ENCODE peak calls at places on chromosome 5, in four cellular contexts. X is neural progenitor cell; N is CD8-positive, alpha-beta T cell; F is aorta. O is an unnamed sample.

GRCh38 chr5:35198096-35198495 is 32.2 kb downstream of the PRLR start:
- DNase-seq in X (no peak), N (no peak), F (peak; percentile 75), O (no peak)

GRCh38 chr5:79847561-79847960 is 143.5 kb downstream of the MTX3 start:
- DNase-seq in X (no peak), N (no peak), F (no peak), O (no peak)

GRCh38 chr5:143054480-143054941 is 284.3 kb downstream of the ARHGAP26 start:
- DNase-seq in X (no peak), N (no peak), F (no peak), O (no peak)

GRCh38 chr5:16877267-16877935 is 58.7 kb downstream of the MYO10 start:
- DNase-seq in X (no peak), N (no peak), F (no peak), O (no peak)

GRCh38 chr5:154077692-154078091 is 38.9 kb downstream of the MFAP3 start:
- DNase-seq in X (no peak), N (no peak), F (no peak), O (no peak)

GRCh38 chr5:98458726-98459125 is 314.7 kb upstream of the RGMB start:
- DNase-seq in X (no peak), N (no peak), F (no peak), O (no peak)

GRCh38 chr5:177479774-177480173 is 6.3 kb upstream of the DBN1 start:
- DNase-seq in X (no peak), N (no peak), F (no peak), O (no peak)

GRCh38 chr5:14407746-14408175 is 173.8 kb upstream of the OTULINL start:
- DNase-seq in X (no peak), N (no peak), F (no peak), O (no peak)

GRCh38 chr5:56585973-56586740 is 229.2 kb upstream of the MAP3K1 start:
- DNase-seq in X (peak; percentile 74), N (no peak), F (peak; percentile 54), O (peak; percentile 65)

GRCh38 chr5:32612134-32612888 is 27.0 kb downstream of the SUB1 start:
- DNase-seq in X (no peak), N (no peak), F (no peak), O (no peak)

GRCh38 chr5:133565993-133566392 is 46.3 kb downstream of the FSTL4 start:
- DNase-seq in X (peak; percentile 76), N (no peak), F (peak; percentile 34), O (peak; percentile 24)

GRCh38 chr5:141430332-141431113 is at the start of gene PCDHGA12:
- DNase-seq in X (no peak), N (no peak), F (peak; percentile 77), O (no peak)

GRCh38 chr5:171867786-171868185 is 82.2 kb downstream of the SMIM23 start:
- DNase-seq in X (no peak), N (no peak), F (no peak), O (no peak)

GRCh38 chr5:74555991-74556390 is 84.5 kb downstream of the ENC1 start:
- DNase-seq in X (peak; percentile 33), N (no peak), F (no peak), O (no peak)

GRCh38 chr5:82421119-82421518 is 143.0 kb upstream of the RPS23 start:
- DNase-seq in X (no peak), N (no peak), F (no peak), O (no peak)

GRCh38 chr5:152838241-152838786 is 433.2 kb upstream of the NMUR2 start:
- DNase-seq in X (no peak), N (no peak), F (no peak), O (no peak)

GRCh38 chr5:82107277-82107676 is 135.5 kb downstream of the ATG10 start:
- DNase-seq in X (peak; percentile 59), N (no peak), F (no peak), O (no peak)

GRCh38 chr5:142433526-142434321 is 108.9 kb upstream of the SPRY4 start:
- DNase-seq in X (no peak), N (no peak), F (no peak), O (no peak)

GRCh38 chr5:126414874-126415502 is 8.2 kb upstream of the GRAMD2B start:
- DNase-seq in X (no peak), N (no peak), F (no peak), O (no peak)

GRCh38 chr5:93924628-93925027 is 183.2 kb upstream of the POU5F2 start:
- DNase-seq in X (no peak), N (no peak), F (no peak), O (no peak)

GRCh38 chr5:174735498-174736350 is 11.3 kb downstream of the MSX2 start:
- DNase-seq in X (peak; percentile 88), N (no peak), F (no peak), O (no peak)
- H3K4me3 ChIP-seq in X (peak overlapping the region; percentile 48), N (no peak overlapping the region), F (no peak overlapping the region), O (no peak overlapping the region)

GRCh38 chr5:168886153-168886552 is 307.0 kb upstream of the PANK3 start:
- DNase-seq in X (no peak), N (no peak), F (no peak), O (no peak)
- H3K4me3 ChIP-seq in X (no peak overlapping the region), N (no peak overlapping the region), F (no peak overlapping the region), O (no peak overlapping the region)

DNA sequence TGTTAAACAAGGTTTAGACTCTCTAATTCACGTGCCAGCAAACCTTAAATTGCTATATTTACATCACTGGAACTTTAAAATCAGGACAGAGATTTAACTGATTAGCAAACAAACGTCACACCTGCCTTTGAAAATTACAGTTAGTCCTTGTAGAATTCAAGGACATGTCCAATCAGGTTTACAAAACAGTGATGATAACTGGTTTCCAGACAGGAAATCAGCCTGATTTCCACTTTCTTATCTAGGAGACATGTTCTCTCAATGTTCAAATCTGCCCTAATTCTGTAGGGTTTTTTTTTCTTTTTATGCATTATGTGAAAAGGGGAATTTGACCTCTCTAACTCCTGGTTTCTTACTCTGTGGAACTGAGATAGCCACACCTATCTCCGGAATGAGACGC is 26.4 kb downstream of the SPINK5 start:
- DNase-seq in X (no peak), N (no peak), F (no peak), O (no peak)
- H3K4me3 ChIP-seq in X (no peak overlapping the region), N (no peak overlapping the region), F (no peak overlapping the region), O (no peak overlapping the region)

GRCh38 chr5:113319256-113320053 is 115.3 kb downstream of the TSSK1B start:
- DNase-seq in X (no peak), N (no peak), F (no peak), O (no peak)

GRCh38 chr5:113325054-113325453 is 109.7 kb downstream of the TSSK1B start:
- DNase-seq in X (no peak), N (no peak), F (no peak), O (no peak)

GRCh38 chr5:113321266-113321665 is 113.5 kb downstream of the TSSK1B start:
- DNase-seq in X (no peak), N (no peak), F (no peak), O (no peak)

DNA sequence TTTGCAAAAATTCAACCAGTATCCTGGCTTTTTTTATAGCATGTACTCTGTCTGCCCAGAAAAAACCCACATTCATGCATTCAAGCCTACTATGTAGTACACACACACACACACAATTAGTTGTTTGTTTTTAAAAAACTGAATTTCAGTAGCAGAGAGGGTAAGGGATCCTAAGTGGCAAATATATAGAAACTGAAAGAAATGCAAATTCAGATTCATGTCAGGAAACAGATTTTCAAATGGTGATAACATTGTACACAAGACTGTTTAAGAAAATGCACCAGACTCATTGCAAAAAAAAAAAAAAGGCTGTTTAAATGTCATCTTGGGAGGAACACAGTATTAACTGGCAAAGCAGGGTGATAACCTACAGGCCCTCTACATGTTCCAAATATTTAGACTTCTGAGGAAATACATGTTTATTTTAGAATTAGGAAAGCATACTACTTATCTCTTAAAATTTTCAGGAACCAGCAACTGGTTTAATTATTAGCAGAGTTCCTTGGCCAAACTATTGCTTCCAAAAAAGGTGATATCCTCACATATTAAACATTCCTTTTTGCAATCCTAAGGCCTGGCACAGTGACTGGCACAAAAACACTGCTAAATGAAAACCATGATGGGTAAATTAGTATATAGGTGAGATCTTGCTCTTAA is 114.5 kb downstream of the TSSK1B start:
- DNase-seq in X (no peak), N (no peak), F (no peak), O (no peak)
- H3K4me3 ChIP-seq in X (no peak overlapping the region), N (no peak overlapping the region), F (no peak overlapping the region), O (no peak overlapping the region)

DNA sequence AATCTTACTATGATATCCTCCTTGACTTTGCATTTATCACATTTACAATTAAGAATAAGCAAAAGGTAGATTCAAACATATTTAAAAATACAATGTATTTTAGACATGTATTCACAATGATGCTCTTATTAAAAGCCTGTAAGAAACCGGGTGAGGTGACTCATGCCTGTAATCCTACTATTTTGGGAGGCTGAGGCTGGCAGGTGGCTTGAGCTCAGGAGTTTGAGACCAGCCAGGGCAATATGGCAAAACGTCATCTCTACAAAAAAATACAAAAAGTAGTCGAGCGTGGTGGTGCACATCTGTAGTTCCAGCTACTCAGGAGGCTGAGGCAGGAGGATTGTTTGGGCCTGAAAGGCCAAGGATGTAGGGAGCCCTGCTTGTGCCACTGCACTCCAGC is 618.4 kb downstream of the CDH18 start:
- DNase-seq in X (no peak), N (no peak), F (no peak), O (no peak)
- H3K4me3 ChIP-seq in X (no peak overlapping the region), N (no peak overlapping the region), F (no peak overlapping the region), O (no peak overlapping the region)

GRCh38 chr5:10279925-10280720 is 27.6 kb downstream of the CMBL start:
- DNase-seq in X (no peak), N (no peak), F (no peak), O (no peak)
- H3K4me3 ChIP-seq in X (no peak overlapping the region), N (no peak overlapping the region), F (no peak overlapping the region), O (no peak overlapping the region)

GRCh38 chr5:161261693-161262323 is 284.7 kb downstream of the GABRB2 start:
- DNase-seq in X (no peak), N (no peak), F (no peak), O (no peak)
- H3K4me3 ChIP-seq in X (no peak overlapping the region), N (no peak overlapping the region), F (no peak overlapping the region), O (no peak overlapping the region)

GRCh38 chr5:61732376-61732775 is 400.3 kb downstream of the ZSWIM6 start:
- DNase-seq in X (peak; percentile 28), N (no peak), F (no peak), O (no peak)
- H3K4me3 ChIP-seq in X (no peak overlapping the region), N (no peak overlapping the region), F (no peak overlapping the region), O (no peak overlapping the region)

O was measured in Jurkat, Clone E6-1.